ENCODE peak calls at places on chromosome 21, in ten cellular contexts. E is Calu3, D is activated B cell treated with CpG ODN at 0.5 μM for 24 hours, C is hepatocyte, N is A549, J is kidney epithelial cell, X is BE2C, F is tibial artery, Q is kidney, P is endothelial cell of umbilical vein. L is an unnamed sample.

GRCh38 chr21:38631171-38631570 is 132.9 kb upstream of the ERG start:
- DNase-seq in E (no peak), D (no peak), C (no peak), N (no peak), J (no peak), X (no peak), F (no peak), Q (no peak), P (no peak), L (no peak)

GRCh38 chr21:39087238-39087975 is 95.8 kb downstream of the PSMG1 start:
- DNase-seq in E (no peak), D (no peak), C (no peak), N (no peak), J (no peak), X (no peak), F (peak; percentile 77), Q (no peak), P (no peak), L (no peak)

GRCh38 chr21:42737969-42738590 is 84.7 kb downstream of the PDE9A start:
- DNase-seq in E (peak; percentile 24), D (peak; percentile 23), C (peak; percentile 65), N (no peak), J (no peak), X (no peak), F (peak; percentile 69), Q (peak; percentile 88), P (peak; percentile 25), L (no peak)

GRCh38 chr21:23963454-23963853 is 1643.8 kb downstream of the MRPL39 start:
- DNase-seq in E (no peak), D (no peak), C (no peak), N (no peak), J (no peak), X (no peak), F (no peak), Q (no peak), P (peak; percentile 10), L (no peak)

GRCh38 chr21:46127239-46128105 is 27.9 kb downstream of the FTCD start:
- DNase-seq in E (no peak), D (no peak), C (no peak), N (no peak), J (no peak), X (no peak), F (peak; percentile 62), Q (peak; percentile 64), P (no peak), L (no peak)

GRCh38 chr21:31397939-31398338 is 53.9 kb upstream of the TIAM1 start:
- DNase-seq in E (no peak), D (no peak), C (no peak), N (no peak), J (no peak), X (no peak), F (peak; percentile 11), Q (no peak), P (no peak), L (no peak)

GRCh38 chr21:42571391-42572150 is 57.9 kb downstream of the SLC37A1 start:
- DNase-seq in E (no peak), D (no peak), C (no peak), N (no peak), J (no peak), X (no peak), F (peak; percentile 41), Q (peak; percentile 61), P (no peak), L (no peak)

GRCh38 chr21:46066843-46067331 is 31.0 kb upstream of the COL6A2 start:
- DNase-seq in E (no peak), D (no peak), C (no peak), N (no peak), J (no peak), X (no peak), F (peak; percentile 79), Q (peak; percentile 77), P (no peak), L (no peak)

GRCh38 chr21:40687625-40688024 is 159.3 kb downstream of the DSCAM start:
- DNase-seq in E (no peak), D (no peak), C (no peak), N (no peak), J (no peak), X (no peak), F (no peak), Q (no peak), P (no peak), L (no peak)

GRCh38 chr21:36388835-36389234 is 3.6 kb downstream of the CHAF1B start:
- DNase-seq in E (no peak), D (no peak), C (peak; percentile 20), N (peak; percentile 52), J (no peak), X (no peak), F (no peak), Q (no peak), P (no peak), L (peak; percentile 22)

GRCh38 chr21:35476616-35477395 is 427.7 kb upstream of the RUNX1 start:
- DNase-seq in E (no peak), D (no peak), C (no peak), N (no peak), J (no peak), X (no peak), F (no peak), Q (no peak), P (peak; percentile 84), L (no peak)

GRCh38 chr21:45998276-45998701 is 16.7 kb downstream of the COL6A1 start:
- DNase-seq in E (no peak), D (no peak), C (no peak), N (no peak), J (no peak), X (no peak), F (peak; percentile 63), Q (peak; percentile 65), P (no peak), L (no peak)

GRCh38 chr21:38277501-38278111 is 20.8 kb downstream of the KCNJ15 start:
- DNase-seq in E (no peak), D (no peak), C (peak; percentile 72), N (peak; percentile 96), J (peak; percentile 99), X (no peak), F (no peak), Q (no peak), P (peak; percentile 62), L (no peak)

GRCh38 chr21:15042531-15042930 is 22.3 kb downstream of the NRIP1 start:
- DNase-seq in E (no peak), D (no peak), C (no peak), N (no peak), J (no peak), X (no peak), F (no peak), Q (no peak), P (no peak), L (no peak)

GRCh38 chr21:36203603-36203889 is 46.9 kb downstream of the DOP1B start:
- DNase-seq in E (peak; percentile 49), D (no peak), C (peak; percentile 81), N (peak; percentile 45), J (peak; percentile 82), X (no peak), F (no peak), Q (peak; percentile 53), P (peak; percentile 17), L (peak; percentile 70)

GRCh38 chr21:27561116-27561515 is 594.2 kb upstream of the ADAMTS5 start:
- DNase-seq in E (no peak), D (no peak), C (no peak), N (no peak), J (no peak), X (no peak), F (peak; percentile 74), Q (peak; percentile 45), P (no peak), L (no peak)

GRCh38 chr21:27562303-27562702 is 595.4 kb upstream of the ADAMTS5 start:
- DNase-seq in E (no peak), D (no peak), C (no peak), N (no peak), J (no peak), X (no peak), F (no peak), Q (no peak), P (no peak), L (no peak)

GRCh38 chr21:27566521-27566920 is 599.6 kb upstream of the ADAMTS5 start:
- DNase-seq in E (no peak), D (no peak), C (no peak), N (no peak), J (no peak), X (no peak), F (no peak), Q (no peak), P (no peak), L (no peak)

GRCh38 chr21:27565418-27565817 is 598.5 kb upstream of the ADAMTS5 start:
- DNase-seq in E (no peak), D (no peak), C (no peak), N (no peak), J (no peak), X (no peak), F (no peak), Q (no peak), P (no peak), L (no peak)

GRCh38 chr21:27564684-27565280 is 597.9 kb upstream of the ADAMTS5 start:
- DNase-seq in E (peak; percentile 41), D (no peak), C (peak; percentile 64), N (peak; percentile 16), J (peak; percentile 29), X (peak; percentile 67), F (no peak), Q (no peak), P (peak; percentile 68), L (no peak)
- TF ChIP-seq CTCF in E (peak; percentile 25), D (no peak), C (peak; percentile 68), N (peak; percentile 6), J (peak; percentile 84), X (peak; percentile 96), F (peak; percentile 55), Q (peak; percentile 58), P (peak; percentile 68), L (peak; percentile 14)

GRCh38 chr21:44338971-44339910 is at the start of gene CFAP410:
- DNase-seq in E (peak; percentile 91), D (peak; percentile 97), C (peak; percentile 99), N (peak; percentile 92), J (peak; percentile 69), X (peak; percentile 97), F (peak; percentile 96), Q (peak; percentile 98), P (peak; percentile 96), L (peak; percentile 99)
- TF ChIP-seq CTCF in E (no peak), D (no peak), C (no peak), N (no peak), J (no peak), X (no peak), F (no peak), Q (no peak), P (no peak), L (no peak)

GRCh38 chr21:28636988-28637691 is 355.5 kb downstream of the LTN1 start:
- DNase-seq in E (peak; percentile 10), D (no peak), C (no peak), N (peak; percentile 26), J (peak; percentile 48), X (no peak), F (no peak), Q (no peak), P (peak; percentile 96), L (no peak)
- TF ChIP-seq CTCF in E (no peak), D (no peak), C (no peak), N (no peak), J (no peak), X (no peak), F (no peak), Q (no peak), P (no peak), L (no peak)

DNA sequence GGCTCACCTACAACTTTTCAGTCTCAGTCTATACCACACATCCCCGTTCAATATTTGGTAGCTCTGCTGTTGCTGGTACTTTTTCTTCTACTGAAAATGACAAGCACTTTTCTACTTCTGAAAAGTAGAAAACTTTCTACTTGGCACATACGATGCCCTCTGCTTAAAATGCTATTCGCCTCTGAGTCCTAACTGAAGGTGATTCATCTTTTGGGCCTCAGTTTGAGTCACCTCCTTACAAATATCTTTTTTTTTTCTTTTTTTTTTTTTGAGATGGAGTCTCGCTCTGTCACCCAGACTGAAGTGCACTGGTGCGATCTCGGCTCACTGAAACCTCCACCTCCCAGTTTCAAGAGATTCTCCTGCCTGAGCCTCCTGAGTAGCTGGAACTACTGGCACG is 136.0 kb upstream of the CYYR1 start:
- DNase-seq in E (no peak), D (no peak), C (no peak), N (no peak), J (no peak), X (no peak), F (no peak), Q (no peak), P (no peak), L (no peak)
- TF ChIP-seq CTCF in E (no peak), D (no peak), C (no peak), N (no peak), J (no peak), X (no peak), F (no peak), Q (no peak), P (no peak), L (no peak)